ENCODE peak calls at places on chromosomes 7 and 10, in seven cellular contexts. G is pons; I is left ventricle myocardium superior; A is upper lobe of left lung; P is posterior vena cava; E is central memory CD8-positive, alpha-beta T cell; N is GM04504. C is an unnamed sample.

GRCh38 chr7:20786779-20787651 is at the start of gene SP8:
- DNase-seq in G (no peak), I (peak), A (peak), P (no peak), E (no peak), N (no peak), C (no peak)

GRCh38 chr7:130148561-130148960 is 56.6 kb downstream of the TMEM209 start:
- DNase-seq in G (no peak), I (no peak), A (no peak), P (no peak), E (no peak), N (peak), C (no peak)

GRCh38 chr10:112815238-112816032 is 134.6 kb upstream of the TCF7L2 start:
- DNase-seq in G (no peak), I (no peak), A (no peak), P (no peak), E (no peak), N (no peak), C (no peak)

GRCh38 chr7:119270045-119270464 is 1002.9 kb upstream of the KCND2 start:
- DNase-seq in G (peak), I (no peak), A (no peak), P (peak), E (no peak), N (peak), C (peak)

GRCh38 chr7:126698909-126699308 is 553.8 kb downstream of the GRM8 start:
- DNase-seq in G (no peak), I (no peak), A (no peak), P (no peak), E (no peak), N (no peak), C (no peak)

GRCh38 chr7:102875700-102876192 is 37.1 kb upstream of the LRRC17 start:
- DNase-seq in G (no peak), I (no peak), A (no peak), P (no peak), E (no peak), N (peak), C (no peak)

GRCh38 chr7:130180571-130180971 is 24.6 kb downstream of the TMEM209 start:
- DNase-seq in G (no peak), I (no peak), A (no peak), P (no peak), E (no peak), N (no peak), C (no peak)

GRCh38 chr7:137961200-137962177 is 40.4 kb downstream of the CREB3L2 start:
- DNase-seq in G (no peak), I (no peak), A (no peak), P (no peak), E (no peak), N (no peak), C (no peak)

GRCh38 chr7:74364061-74364460 is 74.9 kb downstream of the CLIP2 start:
- DNase-seq in G (no peak), I (no peak), A (no peak), P (no peak), E (no peak), N (no peak), C (no peak)

GRCh38 chr10:77643795-77644468 is 6.3 kb upstream of the KCNMA1 start:
- DNase-seq in G (no peak), I (no peak), A (no peak), P (no peak), E (no peak), N (no peak), C (peak)

GRCh38 chr10:91907914-91908357 is 1.4 kb downstream of the FGFBP3 start:
- DNase-seq in G (no peak), I (no peak), A (no peak), P (no peak), E (no peak), N (no peak), C (no peak)

GRCh38 chr10:113960617-113961260 is 82.9 kb upstream of the ADRB1 start:
- DNase-seq in G (no peak), I (no peak), A (no peak), P (no peak), E (peak), N (no peak), C (peak)

GRCh38 chr7:90271753-90272152 is 26.8 kb downstream of the CFAP69 start:
- DNase-seq in G (no peak), I (no peak), A (no peak), P (no peak), E (no peak), N (peak), C (no peak)

GRCh38 chr10:66827353-66827752 is 98.5 kb upstream of the LRRTM3 start:
- DNase-seq in G (no peak), I (no peak), A (no peak), P (no peak), E (no peak), N (peak), C (no peak)

GRCh38 chr10:10471758-10472157 is 545.9 kb upstream of the CELF2 start:
- DNase-seq in G (no peak), I (no peak), A (no peak), P (no peak), E (no peak), N (no peak), C (no peak)

GRCh38 chr10:110279062-110279986 is 25.4 kb downstream of the SMNDC1 start:
- DNase-seq in G (peak), I (no peak), A (no peak), P (no peak), E (no peak), N (peak), C (no peak)

GRCh38 chr7:129773328-129773731 is 161.8 kb downstream of the NRF1 start:
- DNase-seq in G (no peak), I (no peak), A (no peak), P (no peak), E (no peak), N (no peak), C (no peak)

GRCh38 chr10:78121801-78122200 is 88.1 kb downstream of the RPS24 start:
- DNase-seq in G (no peak), I (no peak), A (no peak), P (no peak), E (no peak), N (no peak), C (no peak)

GRCh38 chr7:12674861-12675260 is 12.6 kb upstream of the ARL4A start:
- DNase-seq in G (peak), I (no peak), A (no peak), P (no peak), E (peak), N (no peak), C (no peak)

GRCh38 chr7:150631084-150631824 is 931 bp downstream of the GIMAP6 start:
- DNase-seq in G (no peak), I (peak), A (peak), P (peak), E (no peak), N (no peak), C (peak)